ENCODE peak calls at places on chromosome 1, in six cellular contexts. L is tibial nerve, B is IMR-90, D is uterus, C is PC-3, W is PC-9. Z is an unnamed sample.
A peak's percentile ranks its signal among the peaks of the same experiment; 100 is the strongest.

GRCh38 chr1:12180315-12180714 is 13.5 kb downstream of the TNFRSF1B start:
- DNase-seq in L (peak; percentile 75), B (no peak), D (peak; percentile 56), C (no peak), W (no peak), Z (peak; percentile 92)

GRCh38 chr1:109908857-109909256 is 1.8 kb upstream of the CSF1 start:
- DNase-seq in L (no peak), B (no peak), D (no peak), C (no peak), W (no peak), Z (no peak)

GRCh38 chr1:235999259-235999925 is 65.5 kb downstream of the NID1 start:
- DNase-seq in L (no peak), B (peak; percentile 99), D (no peak), C (peak; percentile 87), W (peak; percentile 83), Z (no peak)

GRCh38 chr1:2023187-2023586 is 4.0 kb downstream of the GABRD start:
- DNase-seq in L (no peak), B (no peak), D (no peak), C (no peak), W (no peak), Z (no peak)

GRCh38 chr1:151537112-151537511 is 3.0 kb upstream of the TUFT1 start:
- DNase-seq in L (no peak), B (peak; percentile 99), D (no peak), C (peak; percentile 98), W (peak; percentile 86), Z (no peak)

GRCh38 chr1:172993640-172994039 is 57.1 kb downstream of the TNFSF18 start:
- DNase-seq in L (no peak), B (peak; percentile 78), D (no peak), C (no peak), W (no peak), Z (no peak)

GRCh38 chr1:119546641-119547040 is 39.6 kb downstream of the HSD3B1 start:
- DNase-seq in L (no peak), B (no peak), D (no peak), C (no peak), W (peak; percentile 21), Z (no peak)

GRCh38 chr1:88276158-88276557 is 407.9 kb upstream of the PKN2 start:
- DNase-seq in L (no peak), B (peak; percentile 56), D (no peak), C (peak; percentile 79), W (no peak), Z (no peak)

GRCh38 chr1:47782414-47783165 is 214.6 kb downstream of the TRABD2B start:
- DNase-seq in L (peak; percentile 72), B (no peak), D (no peak), C (peak; percentile 41), W (no peak), Z (no peak)

GRCh38 chr1:111489604-111490003 is 13.8 kb downstream of the ADORA3 start:
- DNase-seq in L (peak; percentile 71), B (no peak), D (no peak), C (no peak), W (no peak), Z (no peak)

GRCh38 chr1:117416004-117416403 is 48.8 kb downstream of the MAN1A2 start:
- DNase-seq in L (no peak), B (peak; percentile 12), D (no peak), C (peak; percentile 59), W (no peak), Z (no peak)

DNA sequence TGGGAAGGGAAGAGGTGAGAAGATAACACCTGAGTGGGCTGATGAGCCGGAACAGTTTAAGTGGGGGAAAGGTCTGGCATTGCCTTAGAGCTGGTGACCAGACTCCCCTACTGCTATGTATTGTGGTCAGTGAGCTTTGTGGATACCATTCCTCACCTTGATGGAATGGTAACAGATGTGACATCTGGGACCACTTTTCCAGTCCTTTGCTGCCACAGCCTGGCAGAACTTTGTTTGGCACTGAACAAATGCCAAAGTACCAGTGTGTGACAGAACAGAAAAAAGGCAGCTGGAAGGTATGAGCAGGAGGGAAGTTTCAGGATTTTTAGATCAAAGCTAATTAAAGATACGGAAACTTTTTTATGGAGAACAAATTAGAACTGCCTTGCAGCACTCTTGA is 6.2 kb downstream of the MED8 start:
- DNase-seq in L (no peak), B (no peak), D (no peak), C (peak; percentile 60), W (no peak), Z (no peak)
- H3K36me3 ChIP-seq in L (peaks cover 52% of the 10 kb centered on the region), B (peaks cover 54% of the 10 kb centered on the region), D (no peaks in the 10 kb centered on the region), C (peaks cover 39% of the 10 kb centered on the region), W (peaks cover 35% of the 10 kb centered on the region), Z (peaks cover 74% of the 10 kb centered on the region)

DNA sequence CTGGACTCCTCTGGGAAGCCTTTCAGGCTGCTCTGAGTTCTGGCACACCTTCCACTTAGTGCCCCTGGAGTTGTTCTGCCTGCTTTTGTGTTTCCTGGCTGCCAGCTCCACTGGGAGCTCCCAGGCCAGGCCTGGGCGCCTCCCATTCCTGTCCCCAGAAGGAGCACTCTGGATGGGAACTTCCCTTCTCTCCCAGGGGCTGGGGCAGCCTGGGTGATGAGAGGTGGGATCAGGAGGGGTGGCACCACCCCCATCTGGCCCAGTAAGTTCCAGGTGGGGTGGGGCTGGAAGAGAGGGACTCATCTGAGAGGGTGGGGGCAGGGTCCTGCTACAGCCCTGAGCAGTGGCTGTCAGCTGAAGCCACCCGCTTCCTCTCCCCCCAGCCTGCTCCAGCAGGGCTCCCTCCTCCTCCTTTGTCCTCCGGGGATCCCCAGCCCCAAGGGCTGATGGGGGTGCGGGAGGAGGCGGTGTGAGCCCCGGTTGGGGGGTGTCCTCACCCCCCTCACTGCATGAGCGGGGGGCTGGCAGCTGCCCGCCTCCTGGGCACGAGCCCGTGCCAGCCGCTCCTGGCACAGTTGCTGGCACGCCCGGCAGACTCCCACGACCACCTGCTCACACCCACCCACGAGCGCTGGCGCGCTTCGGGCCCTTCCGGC is 4.7 kb downstream of the FOXO6 start:
- DNase-seq in L (no peak), B (no peak), D (no peak), C (no peak), W (no peak), Z (no peak)
- H3K4me3 ChIP-seq in L (peak overlapping the region; percentile 56), B (no peak overlapping the region), D (peak overlapping the region; percentile 2), C (no peak overlapping the region), W (peak overlapping the region; percentile 58), Z (peak overlapping the region; percentile 48)

DNA sequence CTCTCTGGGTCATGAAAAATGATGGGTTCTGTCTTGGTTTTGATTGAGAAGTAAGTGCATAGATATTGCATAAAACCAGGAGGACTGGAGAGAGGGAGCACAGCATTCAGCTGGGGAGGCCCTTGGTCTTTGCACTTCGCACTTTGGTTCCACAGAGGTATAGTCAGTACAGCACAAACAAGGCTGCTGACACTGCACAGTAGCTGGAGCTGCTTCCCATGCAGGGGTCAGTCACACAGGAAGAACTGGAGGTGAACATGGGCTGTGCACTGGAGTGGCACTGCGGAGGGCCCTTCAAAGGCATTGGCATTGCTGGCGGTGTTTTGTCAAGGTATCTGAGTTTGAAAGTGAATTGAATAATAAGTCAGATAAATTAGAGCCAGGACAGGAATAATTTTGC is 4.5 kb upstream of the LCE2D start:
- DNase-seq in L (no peak), B (no peak), D (no peak), C (no peak), W (no peak), Z (no peak)
- H3K9me3 ChIP-seq in L (no peaks in the 10 kb centered on the region), B (no peaks in the 10 kb centered on the region), D (no peaks in the 10 kb centered on the region), C (no peaks in the 10 kb centered on the region), W (no peaks in the 10 kb centered on the region), Z (no peaks in the 10 kb centered on the region)

DNA sequence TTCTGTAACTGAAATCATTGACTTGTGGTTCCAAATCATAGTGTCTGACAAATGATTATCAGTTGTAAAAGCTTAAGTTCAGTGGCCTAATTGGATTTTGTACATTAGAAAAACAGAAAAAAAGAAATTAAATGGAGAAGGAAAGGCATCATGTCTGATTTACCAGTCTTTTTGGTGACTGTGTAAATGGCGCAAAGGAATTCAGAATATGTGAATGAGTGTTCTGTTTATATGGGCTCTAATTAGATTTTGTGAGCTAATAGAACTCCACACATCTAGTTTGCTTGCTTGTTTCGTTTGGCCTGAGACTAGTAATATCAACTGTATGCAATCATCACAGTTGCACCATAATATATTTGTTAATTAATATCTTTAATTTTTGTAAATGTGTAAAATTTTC is 151.7 kb downstream of the PLA2G4A start:
- DNase-seq in L (no peak), B (no peak), D (no peak), C (no peak), W (no peak), Z (no peak)
- H3K36me3 ChIP-seq in L (no peaks in the 10 kb centered on the region), B (no peaks in the 10 kb centered on the region), D (no peaks in the 10 kb centered on the region), C (no peaks in the 10 kb centered on the region), W (no peaks in the 10 kb centered on the region), Z (no peaks in the 10 kb centered on the region)

DNA sequence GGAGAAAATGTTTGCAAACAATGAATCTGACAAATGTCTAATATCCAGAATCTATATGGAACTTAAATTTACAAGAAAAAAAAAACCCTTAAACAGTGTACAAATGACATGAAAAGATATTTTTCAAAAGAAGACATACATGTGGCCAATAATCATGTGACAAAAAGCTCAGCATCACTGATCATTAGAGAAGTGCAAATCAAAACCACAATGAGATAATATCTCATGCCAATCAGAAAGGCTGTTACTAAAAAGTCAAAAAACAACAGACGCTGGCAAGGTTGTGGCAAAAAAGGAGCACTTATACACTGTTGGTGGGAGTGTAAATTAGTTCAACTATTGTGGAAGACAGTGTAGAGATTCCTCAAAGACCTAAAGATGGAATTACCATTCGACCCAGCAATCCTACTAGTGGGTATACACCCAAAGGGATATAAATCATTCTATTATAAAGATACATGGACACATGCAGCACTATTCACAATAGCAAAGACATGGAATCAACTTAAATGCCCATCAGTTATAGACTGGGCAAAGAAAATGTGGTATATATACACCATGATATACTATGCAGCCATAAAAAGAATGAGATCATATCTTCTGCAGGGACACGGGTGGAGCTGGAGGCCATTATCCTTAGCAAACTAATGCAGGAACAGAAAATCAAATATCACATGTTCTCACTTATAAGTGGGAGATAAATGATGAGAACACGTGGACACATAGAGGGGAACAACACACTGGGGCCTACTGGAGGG is 123.2 kb downstream of the PTPRC start:
- DNase-seq in L (no peak), B (no peak), D (no peak), C (no peak), W (no peak), Z (no peak)
- H3K4me3 ChIP-seq in L (no peak overlapping the region), B (no peak overlapping the region), D (no peak overlapping the region), C (no peak overlapping the region), W (no peak overlapping the region), Z (no peak overlapping the region)

DNA sequence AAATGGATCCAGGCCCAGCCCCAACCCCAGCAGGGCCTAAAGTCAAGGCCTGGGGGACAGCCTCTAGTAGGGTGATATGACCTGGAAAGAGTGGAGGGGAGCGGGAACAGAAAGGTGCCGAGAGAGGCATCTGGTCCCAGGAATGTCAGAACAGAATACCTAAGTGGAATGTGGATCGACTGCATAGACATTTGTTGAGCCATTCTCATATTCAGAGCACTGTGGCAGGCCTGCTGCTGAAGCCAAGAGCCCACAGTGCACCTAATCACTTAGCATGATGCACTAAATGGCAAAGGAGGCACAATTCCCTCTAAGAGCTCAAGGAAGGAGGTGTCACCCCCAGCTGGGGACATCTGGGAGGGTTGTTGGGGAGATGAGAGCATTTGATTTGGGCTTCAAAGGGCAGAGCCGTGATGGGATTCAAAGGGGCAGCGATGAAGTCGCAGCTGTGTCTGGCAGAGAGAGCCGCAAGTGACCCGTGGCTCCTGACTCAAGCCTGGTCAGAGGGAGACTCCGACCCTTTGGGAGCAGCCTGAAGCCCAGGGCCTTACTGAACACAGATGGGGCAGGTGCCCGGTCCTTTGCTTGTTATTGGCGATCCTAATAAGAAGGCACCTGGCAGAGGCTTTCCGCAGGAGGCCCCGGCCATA is 8.6 kb upstream of the PKP1 start:
- DNase-seq in L (no peak), B (no peak), D (no peak), C (peak; percentile 83), W (peak; percentile 77), Z (no peak)
- H3K9me3 ChIP-seq in L (no peaks in the 10 kb centered on the region), B (no peaks in the 10 kb centered on the region), D (no peaks in the 10 kb centered on the region), C (no peaks in the 10 kb centered on the region), W (no peaks in the 10 kb centered on the region), Z (no peaks in the 10 kb centered on the region)

Z was measured in lower lobe of right lung.